ENCODE peak calls at places on chromosomes 2 and 18, in seven cellular contexts. T is K562, Y is neural progenitor cell, V is fibroblast of lung, K is mesendoderm, B is GM23248, I is PC-3. L is an unnamed sample. For H3K27me3, the result is how much of the 10 kb centered on the place peaks cover.

GRCh38 chr18:8657050-8657820 is 48.0 kb downstream of the RAB12 start:
- DNase-seq in T (no peak), Y (no peak), V (no peak), K (no peak), B (no peak), I (no peak), L (no peak)

GRCh38 chr2:231393149-231394131 is 2.1 kb upstream of the B3GNT7 start:
- DNase-seq in T (no peak), Y (peak), V (no peak), K (peak), B (no peak), I (no peak), L (no peak)

GRCh38 chr2:219286436-219287115 is 7.4 kb downstream of the DNAJB2 start:
- DNase-seq in T (no peak), Y (no peak), V (no peak), K (no peak), B (peak), I (no peak), L (no peak)

GRCh38 chr2:198321522-198322088 is 517.2 kb downstream of the PLCL1 start:
- DNase-seq in T (no peak), Y (no peak), V (peak), K (peak), B (no peak), I (no peak), L (no peak)

GRCh38 chr2:3179208-3179607 is 198.4 kb downstream of the EIPR1 start:
- DNase-seq in T (no peak), Y (peak), V (no peak), K (peak), B (no peak), I (no peak), L (peak)

GRCh38 chr2:64876137-64876647 is 113.0 kb upstream of the SLC1A4 start:
- DNase-seq in T (peak), Y (peak), V (peak), K (peak), B (peak), I (peak), L (peak)

GRCh38 chr2:207770602-207771404 is 1.1 kb upstream of the FZD5 start:
- DNase-seq in T (no peak), Y (peak), V (no peak), K (peak), B (peak), I (no peak), L (no peak)

GRCh38 chr2:147636238-147636887 is 208.5 kb upstream of the ACVR2A start:
- DNase-seq in T (no peak), Y (no peak), V (peak), K (no peak), B (peak), I (peak), L (no peak)

GRCh38 chr2:174350018-174350417 is 15.3 kb downstream of the SP9 start:
- DNase-seq in T (no peak), Y (peak), V (no peak), K (peak), B (peak), I (peak), L (no peak)

GRCh38 chr2:70002241-70002896 is 40.9 kb upstream of the ASPRV1 start:
- DNase-seq in T (peak), Y (no peak), V (no peak), K (no peak), B (no peak), I (no peak), L (no peak)

GRCh38 chr18:21831413-21831831 is 90.8 kb downstream of the MIB1 start:
- DNase-seq in T (no peak), Y (peak), V (no peak), K (peak), B (no peak), I (no peak), L (no peak)

GRCh38 chr2:23506460-23507266 is 121.7 kb downstream of the KLHL29 start:
- DNase-seq in T (no peak), Y (no peak), V (no peak), K (no peak), B (no peak), I (no peak), L (no peak)

GRCh38 chr18:29083545-29083944 is 906.6 kb upstream of the CDH2 start:
- DNase-seq in T (no peak), Y (peak), V (no peak), K (peak), B (peak), I (no peak), L (no peak)

GRCh38 chr2:219352448-219353023 is 20.0 kb upstream of the RESP18 start:
- DNase-seq in T (peak), Y (peak), V (peak), K (peak), B (peak), I (peak), L (peak)

GRCh38 chr2:74128206-74128605 is 19.5 kb downstream of the BOLA3 start:
- DNase-seq in T (no peak), Y (no peak), V (no peak), K (peak), B (no peak), I (no peak), L (no peak)

GRCh38 chr2:96207778-96208143 is 866 bp downstream of the STARD7 start:
- DNase-seq in T (no peak), Y (no peak), V (no peak), K (no peak), B (no peak), I (no peak), L (no peak)

GRCh38 chr2:118971245-118972122 is 29.5 kb downstream of the MARCO start:
- DNase-seq in T (no peak), Y (no peak), V (no peak), K (peak), B (no peak), I (peak), L (no peak)

GRCh38 chr2:216572582-216573578 is 60.3 kb upstream of the IGFBP2 start:
- DNase-seq in T (no peak), Y (no peak), V (peak), K (no peak), B (peak), I (no peak), L (no peak)

GRCh38 chr18:8480506-8481328 is 128.5 kb upstream of the RAB12 start:
- DNase-seq in T (no peak), Y (peak), V (peak), K (peak), B (peak), I (peak), L (peak)

GRCh38 chr2:28439127-28439526 is 46.5 kb downstream of the FOSL2 start:
- DNase-seq in T (no peak), Y (no peak), V (no peak), K (no peak), B (no peak), I (no peak), L (no peak)

GRCh38 chr18:25230658-25231326 is 121.2 kb downstream of the ZNF521 start:
- DNase-seq in T (no peak), Y (no peak), V (peak), K (no peak), B (peak), I (peak), L (no peak)

GRCh38 chr18:44564922-44565321 is 115.8 kb upstream of the SETBP1 start:
- DNase-seq in T (no peak), Y (peak), V (peak), K (peak), B (peak), I (no peak), L (peak)

GRCh38 chr2:177604291-177605065 is 211.9 kb downstream of the AGPS start:
- DNase-seq in T (peak), Y (peak), V (peak), K (peak), B (peak), I (peak), L (peak)

GRCh38 chr2:55581435-55581834 is 36.0 kb downstream of the PPP4R3B start:
- DNase-seq in T (no peak), Y (peak), V (no peak), K (peak), B (peak), I (peak), L (peak)

GRCh38 chr2:19819097-19820065 is 82.4 kb downstream of the TTC32 start:
- DNase-seq in T (no peak), Y (no peak), V (peak), K (peak), B (peak), I (peak), L (no peak)

GRCh38 chr2:174436351-174436750 is 40.8 kb downstream of the SCRN3 start:
- DNase-seq in T (no peak), Y (no peak), V (peak), K (no peak), B (no peak), I (no peak), L (no peak)

GRCh38 chr18:72468011-72468710 is 76.0 kb downstream of the CBLN2 start:
- DNase-seq in T (no peak), Y (no peak), V (no peak), K (peak), B (no peak), I (no peak), L (no peak)

GRCh38 chr2:109239720-109240119 is 110.7 kb downstream of the SH3RF3 start:
- DNase-seq in T (no peak), Y (no peak), V (peak), K (peak), B (peak), I (peak), L (no peak)

GRCh38 chr18:41371718-41372117 is 583.3 kb upstream of the PIK3C3 start:
- DNase-seq in T (no peak), Y (no peak), V (peak), K (peak), B (peak), I (no peak), L (no peak)

GRCh38 chr2:37671013-37671815 is at the start of gene CDC42EP3:
- DNase-seq in T (peak), Y (peak), V (peak), K (peak), B (peak), I (peak), L (no peak)

GRCh38 chr2:7725132-7725849 is 808.1 kb downstream of the RNF144A start:
- DNase-seq in T (no peak), Y (peak), V (no peak), K (peak), B (peak), I (peak), L (no peak)

GRCh38 chr2:8609357-8609804 is 72.5 kb upstream of the ID2 start:
- DNase-seq in T (no peak), Y (peak), V (peak), K (peak), B (no peak), I (no peak), L (peak)

GRCh38 chr18:6885992-6886823 is 156.7 kb downstream of the ARHGAP28 start:
- DNase-seq in T (peak), Y (peak), V (peak), K (peak), B (peak), I (peak), L (peak)
- H3K9ac ChIP-seq in T (no peak), Y (no peak), V (no peak), K (no peak), B (no peak), I (no peak), L (no peak)

DNA sequence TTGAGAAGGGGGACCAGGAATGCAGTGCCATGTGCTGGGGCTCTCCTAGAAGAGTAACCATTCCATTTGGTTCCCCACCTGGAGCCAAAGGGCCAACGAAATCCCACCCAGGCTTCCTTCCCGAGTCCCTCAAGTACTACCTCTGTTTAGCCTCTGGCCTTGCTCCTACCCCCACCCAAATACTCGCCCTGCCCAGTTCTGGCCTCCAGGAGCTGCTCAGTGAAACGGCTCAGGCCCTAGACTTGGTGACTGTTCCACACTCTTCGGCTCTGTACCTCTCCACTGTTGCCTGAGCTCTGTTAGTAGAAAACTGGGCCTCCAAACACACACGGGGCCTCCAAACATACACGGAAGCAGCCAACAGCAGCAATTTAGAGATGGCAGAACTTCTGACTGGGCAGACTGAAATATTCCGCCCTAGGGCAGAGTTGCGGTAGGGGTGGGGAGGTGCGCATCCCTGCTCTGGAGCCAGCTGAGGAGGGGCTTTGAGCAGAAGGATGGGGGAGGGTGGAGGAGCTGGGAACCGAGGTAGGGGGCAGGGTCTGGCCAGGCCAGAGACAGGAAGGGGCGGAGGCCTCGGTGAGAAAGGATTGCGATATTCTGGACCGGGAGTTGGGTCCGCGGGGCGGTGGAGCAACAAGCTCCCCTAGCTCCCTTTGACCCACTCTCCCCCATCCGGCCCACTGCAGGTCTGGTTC is 4.3 kb downstream of the OTX1 start:
- DNase-seq in T (no peak), Y (peak), V (no peak), K (peak), B (no peak), I (no peak), L (no peak)
- H3K27me3 ChIP-seq in T (under half), Y (half or more), V (half or more), K (half or more), B (half or more), I (under half), L (half or more)

DNA sequence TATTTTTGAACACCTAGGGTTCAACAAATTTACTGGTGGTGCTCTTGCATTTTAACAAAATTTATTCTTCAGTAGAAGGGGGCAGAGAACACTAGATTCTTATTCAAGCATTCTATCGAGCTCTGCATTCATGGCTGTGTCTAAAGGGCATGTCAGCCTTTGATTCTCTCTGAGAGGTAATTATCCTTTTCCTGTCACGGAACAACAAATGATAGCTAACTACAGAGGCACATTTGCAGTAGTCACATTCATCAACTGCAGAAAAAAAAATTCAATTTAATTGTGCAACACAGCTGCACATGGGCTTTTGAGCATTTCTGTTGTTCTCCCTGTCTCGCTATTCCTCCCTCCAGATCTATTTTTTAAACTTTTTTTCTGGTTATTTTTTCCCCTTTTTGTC is 13.0 kb upstream of the DLX1 start:
- DNase-seq in T (no peak), Y (no peak), V (no peak), K (no peak), B (no peak), I (no peak), L (no peak)
- H3K9ac ChIP-seq in T (no peak), Y (no peak), V (no peak), K (no peak), B (no peak), I (no peak), L (no peak)

DNA sequence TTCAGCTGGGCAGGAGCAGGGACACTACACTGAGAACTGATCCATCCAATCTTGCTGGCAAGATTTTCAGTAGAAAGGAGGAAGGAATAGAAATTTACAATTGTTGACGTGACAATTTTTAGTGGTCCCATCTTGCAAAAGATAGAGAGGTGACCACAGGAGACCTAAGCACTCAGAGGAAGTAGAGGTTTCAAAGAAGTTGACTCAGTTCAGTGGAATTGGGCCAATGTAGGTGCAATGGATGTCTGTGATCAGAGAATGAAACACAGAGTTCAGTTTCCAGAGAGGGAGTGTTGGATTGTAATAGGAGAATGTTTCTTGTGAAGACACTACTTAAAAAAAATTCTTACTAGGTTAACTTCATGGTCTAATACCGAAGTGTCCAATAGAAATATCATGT is 1.5 kb downstream of the UGT1A5 start:
- DNase-seq in T (no peak), Y (no peak), V (peak), K (no peak), B (no peak), I (peak), L (no peak)
- H3K27me3 ChIP-seq in T (under half), Y (under half), V (under half), K (under half), B (half or more), I (under half), L (under half)

GRCh38 chr2:240432820-240433801 is 2.4 kb upstream of the GPC1 start:
- DNase-seq in T (no peak), Y (no peak), V (no peak), K (no peak), B (no peak), I (no peak), L (no peak)
- H3K9ac ChIP-seq in T (no peak), Y (no peak), V (peak), K (no peak), B (peak), I (peak), L (peak)

DNA sequence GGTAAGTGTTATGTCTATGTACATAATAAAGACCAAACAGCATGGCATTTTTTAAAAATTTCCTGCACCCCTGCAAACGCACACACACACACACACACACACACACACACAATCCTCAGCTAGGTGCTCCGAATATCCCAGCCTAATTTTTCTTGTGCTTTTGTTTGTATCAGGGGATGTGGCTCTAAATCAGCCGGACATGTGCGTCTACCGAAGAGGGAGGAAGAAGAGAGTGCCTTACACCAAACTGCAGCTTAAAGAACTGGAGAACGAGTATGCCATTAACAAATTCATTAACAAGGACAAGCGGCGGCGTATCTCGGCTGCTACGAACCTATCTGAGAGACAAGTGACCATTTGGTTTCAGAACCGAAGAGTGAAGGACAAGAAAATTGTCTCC is 1.8 kb downstream of the HOXD13 start:
- DNase-seq in T (no peak), Y (no peak), V (no peak), K (no peak), B (no peak), I (no peak), L (no peak)
- H3K27me3 ChIP-seq in T (half or more), Y (half or more), V (half or more), K (half or more), B (under half), I (under half), L (half or more)

GRCh38 chr2:135532581-135532980 is 1.3 kb downstream of the R3HDM1 start:
- DNase-seq in T (no peak), Y (no peak), V (peak), K (no peak), B (peak), I (no peak), L (no peak)
- H3K9ac ChIP-seq in T (peak), Y (peak), V (no peak), K (peak), B (peak), I (peak), L (peak)